ENCODE peak calls at places on chromosomes 5 and 9, in eight cellular contexts. Y is nephron progenitor cell; E is NCI-H460; J is stimulated activated CD4-positive, alpha-beta T cell treated with anti-CD3 and anti-CD28 coated beads, Interleukin-1b, Interleukin-23, amount 100 ng/mL, for 4 hours; P is dorsolateral prefrontal cortex; A is Kasumi-1; F is pulmonary artery endothelial cell; M is nucleus accumbens. X is an unnamed sample.

GRCh38 chr5:1642221-1642620 is 118.5 kb upstream of the LPCAT1 start:
- DNase-seq in Y (no peak), E (no peak), J (no peak), P (no peak), A (no peak), F (no peak), M (no peak), X (no peak)

GRCh38 chr5:10364186-10364689 is 10.7 kb downstream of the MARCHF6 start:
- DNase-seq in Y (no peak), E (no peak), J (no peak), P (no peak), A (peak), F (no peak), M (no peak), X (no peak)

GRCh38 chr5:160071521-160072299 is 47.5 kb downstream of the PWWP2A start:
- DNase-seq in Y (no peak), E (no peak), J (no peak), P (no peak), A (peak), F (peak), M (no peak), X (peak)

GRCh38 chr5:173333900-173334685 is 5.9 kb upstream of the STC2 start:
- DNase-seq in Y (no peak), E (no peak), J (no peak), P (no peak), A (no peak), F (peak), M (no peak), X (no peak)

GRCh38 chr5:173513521-173513991 is 102.9 kb downstream of the BOD1 start:
- DNase-seq in Y (no peak), E (no peak), J (no peak), P (no peak), A (no peak), F (no peak), M (no peak), X (no peak)

GRCh38 chr5:153573326-153574033 is 83.0 kb downstream of the GRIA1 start:
- DNase-seq in Y (no peak), E (no peak), J (no peak), P (no peak), A (no peak), F (no peak), M (no peak), X (no peak)

GRCh38 chr5:126525630-126526245 is 69.3 kb downstream of the ALDH7A1 start:
- DNase-seq in Y (peak), E (no peak), J (no peak), P (no peak), A (no peak), F (no peak), M (peak), X (peak)

GRCh38 chr9:91690540-91691249 is 259.3 kb downstream of the ROR2 start:
- DNase-seq in Y (no peak), E (no peak), J (no peak), P (no peak), A (no peak), F (no peak), M (no peak), X (no peak)

GRCh38 chr5:96703985-96704384 is 41.8 kb downstream of the CAST start:
- DNase-seq in Y (no peak), E (no peak), J (no peak), P (no peak), A (no peak), F (no peak), M (no peak), X (no peak)

GRCh38 chr5:117803533-117803932 is 1184.8 kb downstream of the DTWD2 start:
- DNase-seq in Y (no peak), E (no peak), J (no peak), P (no peak), A (no peak), F (no peak), M (no peak), X (no peak)

GRCh38 chr5:96067902-96068614 is 106.4 kb upstream of the ELL2 start:
- DNase-seq in Y (no peak), E (peak), J (no peak), P (no peak), A (no peak), F (peak), M (no peak), X (no peak)

GRCh38 chr5:61538722-61539501 is 206.9 kb downstream of the ZSWIM6 start:
- DNase-seq in Y (no peak), E (no peak), J (no peak), P (no peak), A (no peak), F (no peak), M (no peak), X (no peak)